ENCODE peak calls at places on chromosomes 6 and 20, in six cellular contexts. W, S, V, Q, L and I are unnamed samples.
A peak's percentile ranks its signal among the peaks of the same experiment; 100 is the strongest.

GRCh38 chr6:159117031-159117430 is 52.2 kb upstream of the FNDC1 start:
- DNase-seq in L (no peak), W (no peak), S (no peak), V (no peak), Q (no peak), I (no peak)

GRCh38 chr20:32205502-32206382 is 1.8 kb downstream of the PLAGL2 start:
- DNase-seq in V (no peak), Q (no peak), S (no peak), L (no peak), W (no peak), I (no peak)

GRCh38 chr6:93419304-93420162 is at the start of gene EPHA7:
- DNase-seq in Q (peak; percentile 88), L (peak; percentile 8), W (peak; percentile 85), V (peak; percentile 79), S (peak; percentile 92), I (peak; percentile 96)

GRCh38 chr6:37607949-37608348 is 89.7 kb downstream of the MDGA1 start:
- DNase-seq in W (peak; percentile 5), Q (no peak), L (peak; percentile 15), S (no peak), V (no peak), I (no peak)

GRCh38 chr20:50625986-50626677 is 65.2 kb downstream of the RIPOR3 start:
- DNase-seq in V (no peak), Q (no peak), L (no peak), S (peak; percentile 78), W (no peak), I (no peak)

GRCh38 chr6:87916446-87916845 is 131.2 kb upstream of the SPACA1 start:
- DNase-seq in Q (no peak), V (no peak), L (no peak), S (no peak), W (no peak), I (no peak)

GRCh38 chr20:709864-710761 is 34.5 kb upstream of the SCRT2 start:
- DNase-seq in L (no peak), W (no peak), Q (no peak), V (no peak), S (peak; percentile 26), I (no peak)

GRCh38 chr6:111013144-111013905 is 31.5 kb downstream of the RPF2 start:
- DNase-seq in V (no peak), Q (no peak), L (no peak), W (no peak), S (no peak), I (no peak)

GRCh38 chr20:63132715-63133471 is 83.0 kb downstream of the YTHDF1 start:
- DNase-seq in L (no peak), V (no peak), S (no peak), W (no peak), Q (peak; percentile 23), I (no peak)

GRCh38 chr6:66930559-66931290 is 1223.7 kb upstream of the EYS start:
- DNase-seq in Q (no peak), W (no peak), V (peak; percentile 83), S (no peak), L (peak; percentile 21), I (no peak)

GRCh38 chr6:170179925-170180324 is 111.0 kb downstream of the DLL1 start:
- DNase-seq in V (no peak), Q (no peak), S (no peak), W (no peak), L (no peak), I (no peak)

GRCh38 chr6:12286381-12287132 is 3.6 kb upstream of the EDN1 start:
- DNase-seq in S (no peak), W (peak; percentile 44), L (no peak), V (no peak), Q (no peak), I (no peak)

GRCh38 chr20:22918286-22918983 is 116.7 kb upstream of the SSTR4 start:
- DNase-seq in S (no peak), L (no peak), Q (no peak), W (no peak), V (no peak), I (no peak)

GRCh38 chr6:148364056-148364844 is 21.6 kb downstream of the SASH1 start:
- DNase-seq in V (peak; percentile 84), Q (no peak), W (no peak), S (no peak), L (peak; percentile 13), I (no peak)

GRCh38 chr20:37915800-37916570 is 13.1 kb downstream of the VSTM2L start:
- DNase-seq in Q (no peak), V (no peak), L (no peak), S (no peak), W (no peak), I (no peak)

GRCh38 chr6:149109397-149110070 is 208.0 kb upstream of the TAB2 start:
- DNase-seq in V (no peak), L (no peak), S (no peak), Q (no peak), W (no peak), I (no peak)

GRCh38 chr6:18405477-18406293 is 18.5 kb downstream of the RNF144B start:
- DNase-seq in L (peak; percentile 70), V (peak; percentile 92), Q (no peak), W (peak; percentile 93), S (no peak), I (peak; percentile 54)

GRCh38 chr20:34559311-34560140 is 1.0 kb downstream of the MAP1LC3A start:
- DNase-seq in S (peak; percentile 49), V (no peak), L (no peak), Q (no peak), W (no peak), I (no peak)

GRCh38 chr6:132648356-132648755 is 10.6 kb downstream of the TAAR1 start:
- DNase-seq in S (no peak), V (peak; percentile 58), L (no peak), W (no peak), Q (no peak), I (no peak)

GRCh38 chr20:3276400-3277015 is 37.5 kb upstream of the SLC4A11 start:
- DNase-seq in L (no peak), V (no peak), W (no peak), Q (no peak), S (no peak), I (no peak)

GRCh38 chr6:52514514-52514913 is 62.3 kb downstream of the TRAM2 start:
- DNase-seq in V (peak; percentile 76), L (peak; percentile 48), S (no peak), Q (no peak), W (peak; percentile 43), I (no peak)

GRCh38 chr6:120214097-120214496 is 864.5 kb upstream of the MAN1A1 start:
- DNase-seq in S (no peak), Q (no peak), L (no peak), V (peak; percentile 14), W (no peak), I (no peak)

GRCh38 chr20:55567826-55568225 is 437.5 kb downstream of the CBLN4 start:
- DNase-seq in W (no peak), S (no peak), L (no peak), V (no peak), Q (no peak), I (no peak)

GRCh38 chr6:2876210-2877056 is 26.7 kb downstream of the SERPINB9 start:
- DNase-seq in Q (peak; percentile 83), V (peak; percentile 80), S (peak; percentile 86), L (peak; percentile 45), W (peak; percentile 85), I (peak; percentile 94)

GRCh38 chr6:85673198-85674139 is 30.8 kb upstream of the SYNCRIP start:
- DNase-seq in Q (no peak), S (no peak), W (no peak), L (no peak), V (no peak), I (no peak)

GRCh38 chr6:40568062-40568708 is 19.0 kb downstream of the LRFN2 start:
- DNase-seq in V (no peak), Q (no peak), W (no peak), S (no peak), L (no peak), I (no peak)

GRCh38 chr6:16064687-16065086 is 64.2 kb upstream of the MYLIP start:
- DNase-seq in Q (no peak), V (no peak), S (no peak), L (no peak), W (no peak), I (no peak)